ENCODE peak calls at places on chromosomes 1 and 21, in eight cellular contexts. Z, U, P, G, O, I, B and T are unnamed samples.

GRCh38 chr21:35370071-35370470 is 321.0 kb upstream of the RUNX1 start:
- DNase-seq in P (no peak), I (no peak), B (no peak), O (no peak), Z (no peak), U (no peak), G (no peak), T (no peak)

GRCh38 chr1:161131721-161132409 is 602 bp downstream of the DEDD start:
- DNase-seq in Z (no peak), I (peak; percentile 31), P (no peak), B (no peak), G (no peak), U (no peak), O (peak; percentile 28), T (peak; percentile 31)

GRCh38 chr21:31299291-31300147 is 44.5 kb downstream of the TIAM1 start:
- DNase-seq in G (peak; percentile 51), U (peak; percentile 5), B (no peak), P (no peak), O (no peak), I (no peak), Z (no peak), T (no peak)

GRCh38 chr21:25515484-25516405 is 91.5 kb downstream of the MRPL39 start:
- DNase-seq in I (no peak), P (no peak), G (no peak), U (no peak), O (no peak), B (no peak), Z (no peak), T (no peak)

GRCh38 chr1:228150458-228151169 is 884 bp downstream of the GJC2 start:
- DNase-seq in P (peak; percentile 9), I (peak; percentile 44), B (no peak), G (no peak), U (peak; percentile 41), Z (no peak), O (no peak), T (no peak)

GRCh38 chr1:97630968-97631367 is 289.9 kb downstream of the DPYD start:
- DNase-seq in O (no peak), I (peak; percentile 8), U (no peak), B (no peak), G (no peak), Z (no peak), P (no peak), T (peak; percentile 71)

GRCh38 chr21:45747802-45748445 is 104.4 kb downstream of the PCBP3 start:
- DNase-seq in P (no peak), O (no peak), I (peak; percentile 85), Z (peak; percentile 23), B (peak; percentile 18), U (no peak), G (no peak), T (no peak)

GRCh38 chr1:159492575-159493323 is 43.1 kb downstream of the OR10J5 start:
- DNase-seq in U (no peak), I (no peak), O (no peak), P (no peak), B (no peak), G (no peak), Z (peak; percentile 58), T (peak; percentile 65)

GRCh38 chr1:93358293-93358692 is 12.6 kb downstream of the DR1 start:
- DNase-seq in P (peak; percentile 33), Z (no peak), U (no peak), B (no peak), O (no peak), G (no peak), I (no peak), T (no peak)

GRCh38 chr1:7520496-7520895 is 250.6 kb upstream of the VAMP3 start:
- DNase-seq in B (no peak), O (no peak), I (no peak), G (no peak), P (no peak), U (no peak), Z (no peak), T (no peak)

GRCh38 chr1:7524681-7525340 is 246.3 kb upstream of the VAMP3 start:
- DNase-seq in G (no peak), B (no peak), U (no peak), P (no peak), I (peak; percentile 40), O (no peak), Z (no peak), T (no peak)

GRCh38 chr1:7519861-7520408 is 251.2 kb upstream of the VAMP3 start:
- DNase-seq in P (no peak), O (no peak), I (no peak), Z (no peak), U (no peak), G (no peak), B (no peak), T (no peak)

GRCh38 chr1:7519181-7519860 is 251.8 kb upstream of the VAMP3 start:
- DNase-seq in G (no peak), Z (no peak), O (no peak), U (no peak), I (no peak), P (no peak), B (no peak), T (no peak)

GRCh38 chr1:7521803-7522202 is 249.3 kb upstream of the VAMP3 start:
- DNase-seq in U (no peak), G (no peak), B (no peak), P (no peak), O (no peak), I (no peak), Z (no peak), T (no peak)
- TF ChIP-seq MAX in U (no peak), G (no peak), B (no peak), P (no peak), O (no peak), I (no peak), Z (no peak), T (no peak)

GRCh38 chr1:96116707-96117106 is 604.9 kb upstream of the PTBP2 start:
- DNase-seq in I (no peak), O (no peak), P (no peak), B (no peak), Z (no peak), G (no peak), U (no peak), T (no peak)
- TF ChIP-seq MAX in I (no peak), O (no peak), P (no peak), B (no peak), Z (no peak), G (no peak), U (no peak), T (no peak)

GRCh38 chr1:169860750-169861149 is 32.9 kb downstream of the SCYL3 start:
- DNase-seq in B (no peak), O (no peak), G (no peak), Z (no peak), I (no peak), U (peak; percentile 69), P (no peak), T (no peak)
- TF ChIP-seq MAX in B (no peak), O (no peak), G (no peak), Z (no peak), I (no peak), U (peak; percentile 26), P (no peak), T (no peak)

GRCh38 chr21:41682719-41683179 is 84.1 kb downstream of the RIPK4 start:
- DNase-seq in P (no peak), B (no peak), Z (no peak), G (no peak), U (no peak), O (no peak), I (no peak), T (no peak)

GRCh38 chr21:41681939-41682718 is 84.7 kb downstream of the RIPK4 start:
- DNase-seq in P (no peak), B (no peak), Z (no peak), G (no peak), I (no peak), O (no peak), U (no peak), T (no peak)

GRCh38 chr21:41678944-41679343 is 87.9 kb downstream of the RIPK4 start:
- DNase-seq in I (peak; percentile 61), P (peak; percentile 85), B (peak; percentile 96), Z (peak; percentile 99), G (no peak), U (peak; percentile 98), O (peak; percentile 74), T (peak; percentile 83)

GRCh38 chr21:41680444-41681335 is 86.2 kb downstream of the RIPK4 start:
- DNase-seq in Z (peak; percentile 48), O (no peak), I (no peak), G (no peak), B (no peak), U (no peak), P (no peak), T (no peak)

DNA sequence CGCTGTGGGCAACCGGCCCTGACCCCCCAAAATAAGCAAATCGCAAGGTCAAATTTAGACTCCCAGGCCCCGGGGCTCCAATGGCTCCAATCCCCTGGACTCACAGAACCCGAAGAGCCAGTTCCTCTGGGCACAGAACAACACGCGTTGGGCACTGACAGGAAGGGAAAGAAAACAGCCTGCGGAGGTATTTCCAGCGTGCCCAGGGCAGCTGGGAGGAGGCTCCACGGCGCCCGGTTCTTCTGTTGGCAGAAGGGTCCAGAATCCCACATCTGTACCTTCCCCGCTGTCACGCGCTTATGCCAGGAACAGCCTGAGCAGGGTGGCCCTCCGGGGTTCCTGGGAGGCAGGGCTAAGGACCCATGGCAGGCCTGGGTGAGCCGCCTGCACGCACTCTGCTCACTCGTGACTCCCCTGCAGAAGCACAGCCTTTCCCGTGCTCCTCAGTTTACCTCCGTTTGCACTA is 85.5 kb downstream of the RIPK4 start:
- DNase-seq in O (no peak), Z (no peak), G (no peak), U (no peak), B (no peak), P (no peak), I (no peak), T (no peak)
- TF ChIP-seq MAX in O (no peak), Z (no peak), G (no peak), U (no peak), B (no peak), P (no peak), I (no peak), T (no peak)

GRCh38 chr1:181113061-181113695 is 24.7 kb downstream of the IER5 start:
- DNase-seq in P (no peak), U (peak; percentile 13), I (peak; percentile 63), G (no peak), O (no peak), B (peak; percentile 63), Z (peak; percentile 85), T (no peak)
- TF ChIP-seq MAX in P (no peak), U (no peak), I (no peak), G (no peak), O (no peak), B (no peak), Z (no peak), T (no peak)

GRCh38 chr1:153963850-153964331 is 554 bp upstream of the SLC39A1 start:
- DNase-seq in Z (peak; percentile 78), I (no peak), P (peak; percentile 83), U (peak; percentile 52), O (no peak), G (no peak), B (peak; percentile 56), T (no peak)
- TF ChIP-seq MAX in Z (peak; percentile 49), I (peak; percentile 55), P (peak; percentile 20), U (no peak), O (no peak), G (no peak), B (no peak), T (no peak)

GRCh38 chr1:110477041-110477440 is 26.1 kb downstream of the PROK1 start:
- DNase-seq in Z (peak; percentile 81), P (no peak), O (no peak), G (no peak), U (peak; percentile 13), B (peak; percentile 90), I (no peak), T (peak; percentile 62)
- TF ChIP-seq MAX in Z (peak; percentile 52), P (no peak), O (no peak), G (no peak), U (no peak), B (peak; percentile 73), I (no peak), T (no peak)